ENCODE peak calls at places on chromosomes 16 and 17, in five cellular contexts. A, Z, E, I and C are unnamed samples.

GRCh38 chr17:72940511-72940910 is 152.0 kb downstream of the SLC39A11 start:
- DNase-seq in E (no peak), A (no peak), Z (no peak), I (no peak), C (no peak)

GRCh38 chr17:79632432-79632735 is 21.5 kb upstream of the RBFOX3 start:
- DNase-seq in E (no peak), Z (no peak), I (no peak), A (no peak), C (no peak)

GRCh38 chr16:4873091-4873490 is 25.8 kb downstream of the UBN1 start:
- DNase-seq in A (no peak), I (no peak), Z (no peak), E (no peak), C (no peak)

GRCh38 chr16:87616556-87616955 is 14.2 kb downstream of the JPH3 start:
- DNase-seq in E (no peak), A (no peak), I (no peak), Z (no peak), C (no peak)

GRCh38 chr16:27847030-27847550 is 216.4 kb downstream of the GSG1L start:
- DNase-seq in I (peak; percentile 37), E (peak; percentile 9), Z (no peak), A (no peak), C (no peak)

GRCh38 chr16:1306344-1306743 is 3.1 kb upstream of the UBE2I start:
- DNase-seq in A (no peak), I (no peak), E (no peak), Z (no peak), C (no peak)

GRCh38 chr17:6677158-6677831 is 25.7 kb downstream of the C17orf100 start:
- DNase-seq in A (no peak), E (no peak), I (peak; percentile 71), Z (no peak), C (peak; percentile 14)

GRCh38 chr17:50201226-50201854 is at the start of gene COL1A1:
- DNase-seq in Z (no peak), A (no peak), I (no peak), E (no peak), C (no peak)

GRCh38 chr17:74807925-74808324 is 31.8 kb upstream of the NAT9 start:
- DNase-seq in I (no peak), A (no peak), Z (no peak), E (no peak), C (no peak)

GRCh38 chr17:78597923-78598545 is 20.8 kb upstream of the DNAH17 start:
- DNase-seq in A (no peak), E (no peak), I (peak; percentile 12), Z (no peak), C (no peak)

GRCh38 chr17:77096570-77097214 is 44.1 kb upstream of the SEC14L1 start:
- DNase-seq in Z (no peak), I (peak; percentile 26), A (no peak), E (peak; percentile 71), C (no peak)

GRCh38 chr16:55257971-55258613 is 65.9 kb upstream of the IRX6 start:
- DNase-seq in Z (no peak), E (peak; percentile 31), I (peak; percentile 46), A (peak; percentile 22), C (peak; percentile 81)

GRCh38 chr16:77211880-77212735 is 12.9 kb downstream of the SYCE1L start:
- DNase-seq in E (peak; percentile 61), I (peak; percentile 31), A (peak; percentile 33), Z (peak; percentile 69), C (peak; percentile 88)

GRCh38 chr17:3959295-3959899 is 4.8 kb downstream of the ATP2A3 start:
- DNase-seq in A (no peak), E (peak; percentile 82), I (no peak), Z (no peak), C (peak; percentile 47)

GRCh38 chr16:2388139-2388874 is 40.9 kb upstream of the CCNF start:
- DNase-seq in I (no peak), Z (no peak), E (no peak), A (no peak), C (no peak)

GRCh38 chr17:76714822-76715461 is 4.2 kb upstream of the MXRA7 start:
- DNase-seq in A (peak; percentile 69), I (no peak), Z (peak; percentile 62), E (peak; percentile 87), C (peak; percentile 53)

GRCh38 chr16:24976061-24976779 is 38.9 kb downstream of the ARHGAP17 start:
- DNase-seq in E (no peak), Z (no peak), A (no peak), I (no peak), C (no peak)

GRCh38 chr16:62963846-62964245 is 927.6 kb upstream of the CDH8 start:
- DNase-seq in I (no peak), E (no peak), A (no peak), Z (no peak), C (no peak)

GRCh38 chr17:75889454-75889853 is 7.3 kb downstream of the TRIM65 start:
- DNase-seq in I (peak; percentile 46), Z (no peak), E (peak; percentile 60), A (no peak), C (no peak)

GRCh38 chr17:80780381-80781187 is 211.1 kb upstream of the CHMP6 start:
- DNase-seq in E (no peak), A (no peak), I (no peak), Z (no peak), C (no peak)

GRCh38 chr17:28862497-28862896 is 7.7 kb downstream of the ERAL1 start:
- DNase-seq in I (no peak), A (no peak), Z (no peak), E (no peak), C (no peak)

GRCh38 chr17:18191967-18192366 is 8.3 kb downstream of the ALKBH5 start:
- DNase-seq in I (no peak), Z (no peak), A (no peak), E (no peak), C (no peak)

GRCh38 chr17:6138761-6139446 is 68.7 kb downstream of the WSCD1 start:
- DNase-seq in I (no peak), E (no peak), Z (no peak), A (no peak), C (no peak)

GRCh38 chr17:80575057-80575875 is 30.6 kb downstream of the RPTOR start:
- DNase-seq in I (peak; percentile 75), Z (peak; percentile 86), A (peak; percentile 91), E (peak; percentile 98), C (peak; percentile 84)

GRCh38 chr17:74085434-74085833 is 118.0 kb upstream of the RPL38 start:
- DNase-seq in E (no peak), A (no peak), Z (no peak), I (no peak), C (no peak)

GRCh38 chr16:77660311-77660710 is 62.0 kb upstream of the NUDT7 start:
- DNase-seq in A (no peak), Z (no peak), E (peak; percentile 30), I (peak; percentile 33), C (peak; percentile 45)

GRCh38 chr16:72425571-72426341 is 253.8 kb upstream of the PMFBP1 start:
- DNase-seq in A (no peak), I (no peak), E (no peak), Z (no peak), C (no peak)

GRCh38 chr17:9956474-9957131 is 51.5 kb upstream of the RCVRN start:
- DNase-seq in I (no peak), Z (no peak), A (no peak), E (no peak), C (no peak)

GRCh38 chr16:57325458-57325857 is 33.1 kb upstream of the CCL22 start:
- DNase-seq in A (no peak), E (peak; percentile 22), I (no peak), Z (no peak), C (no peak)

GRCh38 chr17:67378444-67379250 is 1.6 kb downstream of the PITPNC1 start:
- DNase-seq in E (peak; percentile 94), I (peak; percentile 66), Z (peak; percentile 75), A (peak; percentile 63), C (peak; percentile 92)

GRCh38 chr17:13541032-13541480 is 60.7 kb downstream of the HS3ST3A1 start:
- DNase-seq in Z (no peak), E (peak; percentile 76), I (peak; percentile 89), A (no peak), C (no peak)

GRCh38 chr17:63697341-63698286 is 2.3 kb downstream of the LIMD2 start:
- DNase-seq in A (peak; percentile 62), Z (peak; percentile 69), E (peak; percentile 74), I (peak; percentile 29), C (peak; percentile 61)